ENCODE peak calls at places on chromosomes 3 and 15, in four cellular contexts. J is nucleus accumbens, V is NCI-H2081 treated with DMSO at 0.1 percent for 48 hours, G is hepatic stellate cell. O is an unnamed sample.
A peak's percentile ranks its signal among the peaks of the same experiment; 100 is the strongest.

GRCh38 chr3:149933008-149933407 is 37.7 kb downstream of the PFN2 start:
- DNase-seq in J (no peak), V (no peak), G (no peak), O (no peak)

GRCh38 chr3:71728632-71729342 is 3.6 kb upstream of the EIF4E3 start:
- DNase-seq in J (peak; percentile 81), V (no peak), G (no peak), O (no peak)

GRCh38 chr3:146626384-146627122 is 21.4 kb upstream of the PLSCR5 start:
- DNase-seq in J (no peak), V (no peak), G (no peak), O (no peak)

GRCh38 chr3:14775574-14775973 is 43.2 kb upstream of the FGD5 start:
- DNase-seq in J (no peak), V (no peak), G (no peak), O (no peak)

GRCh38 chr3:61560452-61561373 is 658 bp upstream of the PTPRG start:
- DNase-seq in J (peak; percentile 59), V (peak; percentile 29), G (peak; percentile 81), O (peak; percentile 39)

GRCh38 chr15:101049282-101049681 is 130.1 kb downstream of the LRRK1 start:
- DNase-seq in J (no peak), V (no peak), G (no peak), O (no peak)

GRCh38 chr3:127157181-127157828 is 35.6 kb upstream of the PRR23E start:
- DNase-seq in J (no peak), V (peak; percentile 92), G (no peak), O (no peak)

GRCh38 chr15:95624616-95625361 is 705.7 kb upstream of the NR2F2 start:
- DNase-seq in J (no peak), V (no peak), G (no peak), O (no peak)

GRCh38 chr3:140180603-140181002 is 245.6 kb downstream of the CLSTN2 start:
- DNase-seq in J (no peak), V (no peak), G (no peak), O (no peak)

GRCh38 chr3:33174711-33175409 is 43.8 kb downstream of the SUSD5 start:
- DNase-seq in J (no peak), V (no peak), G (no peak), O (no peak)

GRCh38 chr3:56956906-56957305 is 103.6 kb upstream of the SPATA12 start:
- DNase-seq in J (no peak), V (no peak), G (no peak), O (no peak)

GRCh38 chr3:1007890-1008289 is 84.9 kb upstream of the CNTN6 start:
- DNase-seq in J (no peak), V (no peak), G (no peak), O (no peak)

GRCh38 chr3:59726279-59726678 is 676.5 kb upstream of the CFAP20DC start:
- DNase-seq in J (no peak), V (no peak), G (no peak), O (no peak)

GRCh38 chr3:127320529-127321121 is 32.8 kb upstream of the PRR20G start:
- DNase-seq in J (no peak), V (no peak), G (no peak), O (no peak)

GRCh38 chr3:194865595-194865994 is 179.9 kb downstream of the FAM43A start:
- DNase-seq in J (no peak), V (no peak), G (no peak), O (no peak)

GRCh38 chr15:96115642-96116041 is 214.9 kb upstream of the NR2F2 start:
- DNase-seq in J (no peak), V (no peak), G (peak; percentile 56), O (no peak)

GRCh38 chr15:29087521-29088285 is 181.9 kb downstream of the NSMCE3 start:
- DNase-seq in J (no peak), V (no peak), G (no peak), O (no peak)

GRCh38 chr3:38139652-38140051 is 1.2 kb downstream of the MYD88 start:
- DNase-seq in J (no peak), V (no peak), G (no peak), O (no peak)

GRCh38 chr3:196803891-196804468 is 63.7 kb upstream of the SENP5 start:
- DNase-seq in J (no peak), V (no peak), G (no peak), O (no peak)

GRCh38 chr15:31467361-31467760 is 140.7 kb downstream of the KLF13 start:
- DNase-seq in J (no peak), V (no peak), G (no peak), O (no peak)

GRCh38 chr3:138426211-138426610 is 8.2 kb upstream of the ESYT3 start:
- DNase-seq in J (no peak), V (no peak), G (no peak), O (no peak)

GRCh38 chr15:79896131-79896633 is 632 bp downstream of the MTHFS start:
- DNase-seq in J (no peak), V (no peak), G (no peak), O (no peak)

GRCh38 chr3:21390856-21391255 is 360.2 kb downstream of the ZNF385D start:
- DNase-seq in J (no peak), V (no peak), G (peak; percentile 7), O (no peak)

GRCh38 chr3:130073582-130073981 is 8.0 kb upstream of the ALG1L2 start:
- DNase-seq in J (no peak), V (no peak), G (no peak), O (no peak)

GRCh38 chr3:71659758-71660666 is 65.2 kb downstream of the EIF4E3 start:
- DNase-seq in J (peak; percentile 11), V (no peak), G (no peak), O (no peak)

GRCh38 chr3:39166932-39167532 is 13.6 kb upstream of the CSRNP1 start:
- DNase-seq in J (no peak), V (no peak), G (no peak), O (no peak)

GRCh38 chr3:160450846-160451245 is 1.3 kb upstream of the TRIM59 start:
- DNase-seq in J (no peak), V (no peak), G (peak; percentile 94), O (no peak)

GRCh38 chr3:153443961-153444360 is 281.9 kb downstream of the RAP2B start:
- DNase-seq in J (no peak), V (no peak), G (no peak), O (no peak)

GRCh38 chr15:66720206-66721010 is 18.4 kb downstream of the SMAD6 start:
- DNase-seq in J (no peak), V (no peak), G (peak; percentile 92), O (no peak)

GRCh38 chr15:89845305-89845893 is 30.7 kb upstream of the ANPEP start:
- DNase-seq in J (no peak), V (no peak), G (peak; percentile 64), O (no peak)

GRCh38 chr15:62153228-62153627 is 11.9 kb downstream of the C2CD4B start:
- DNase-seq in J (no peak), V (no peak), G (no peak), O (no peak)

GRCh38 chr15:39124155-39124924 is 456.5 kb upstream of the THBS1 start:
- DNase-seq in J (no peak), V (no peak), G (no peak), O (no peak)

GRCh38 chr15:96431787-96432186 is 101.3 kb downstream of the NR2F2 start:
- DNase-seq in J (no peak), V (no peak), G (no peak), O (no peak)

GRCh38 chr15:35246376-35246965 is 161.4 kb upstream of the NANOGP8 start:
- DNase-seq in J (no peak), V (no peak), G (no peak), O (no peak)

GRCh38 chr3:41933154-41933676 is 28.7 kb downstream of the ULK4 start:
- DNase-seq in J (no peak), V (no peak), G (peak; percentile 10), O (no peak)

GRCh38 chr15:60218256-60218655 is 179.5 kb downstream of the ANXA2 start:
- DNase-seq in J (no peak), V (no peak), G (no peak), O (no peak)

GRCh38 chr15:93173369-93173768 is 84.4 kb upstream of the RGMA start:
- DNase-seq in J (no peak), V (no peak), G (no peak), O (no peak)

GRCh38 chr3:66115858-66116654 is 77.3 kb upstream of the MAGI1 start:
- DNase-seq in J (no peak), V (no peak), G (peak; percentile 88), O (no peak)

O was measured in caudate nucleus.